ENCODE peak calls at places on chromosomes 12 and 14, in six cellular contexts. Y is stimulated activated CD4-positive, alpha-beta T cell treated with anti-CD3 and anti-CD28 coated beads, Interleukin-2, amount 100 ng/mL, for 48 hours; X is NCI-H748 treated with DMSO at 0.1 percent for 48 hours; L is AML-193; W is GM10248; Q is HTR-8/SVneo. U is an unnamed sample.

GRCh38 chr12:31582155-31582554 is 8.8 kb downstream of the DENND5B start:
- DNase-seq in Q (peak), W (no peak), Y (no peak), L (no peak), X (no peak), U (no peak)

GRCh38 chr14:68507544-68508081 is 285.3 kb downstream of the ZFP36L1 start:
- DNase-seq in L (no peak), W (no peak), Y (no peak), X (no peak), Q (no peak), U (no peak)

GRCh38 chr12:126784328-126784921 is 1482.5 kb upstream of the TMEM132C start:
- DNase-seq in Q (peak), L (peak), Y (peak), X (peak), W (no peak), U (peak)

GRCh38 chr14:23137221-23138172 is 18.4 kb upstream of the CEBPE start:
- DNase-seq in Y (no peak), L (no peak), W (no peak), X (no peak), Q (no peak), U (no peak)

GRCh38 chr14:39080886-39081285 is 22.1 kb downstream of the SEC23A start:
- DNase-seq in L (no peak), W (no peak), X (no peak), Q (no peak), Y (no peak), U (no peak)

GRCh38 chr14:31036552-31036951 is 10.4 kb upstream of the STRN3 start:
- DNase-seq in Y (no peak), Q (no peak), X (no peak), L (no peak), W (no peak), U (no peak)

GRCh38 chr12:50677858-50678257 is 86.0 kb upstream of the ATF1 start:
- DNase-seq in X (no peak), Y (no peak), L (no peak), Q (no peak), W (no peak), U (no peak)

GRCh38 chr14:72883963-72884362 is 9.9 kb downstream of the DPF3 start:
- DNase-seq in W (peak), L (peak), X (no peak), Q (peak), Y (no peak), U (peak)

GRCh38 chr14:68295316-68295816 is 475.8 kb downstream of the RAD51B start:
- DNase-seq in Y (no peak), Q (no peak), L (no peak), W (no peak), X (no peak), U (no peak)